ENCODE peak calls at places on chromosome 9, in eight cellular contexts. V is ACHN, C is HCT116, T is KBM-7, E is neural crest cell, Y is cardiac fibroblast, M is Caco-2, I is NCI-H1417. J is an unnamed sample.

GRCh38 chr9:13331320-13331719 is 51.8 kb upstream of the MPDZ start:
- DNase-seq in V (no peak), C (no peak), T (no peak), E (no peak), Y (peak; percentile 76), M (no peak), I (no peak), J (no peak)

GRCh38 chr9:2109066-2109650 is 94.0 kb downstream of the SMARCA2 start:
- DNase-seq in V (peak; percentile 1), C (no peak), T (no peak), E (no peak), Y (peak; percentile 15), M (no peak), I (no peak), J (no peak)

GRCh38 chr9:114276908-114277821 is 45.7 kb upstream of the ORM1 start:
- DNase-seq in V (peak; percentile 79), C (no peak), T (no peak), E (no peak), Y (peak; percentile 88), M (no peak), I (no peak), J (no peak)

GRCh38 chr9:122904466-122904822 is 715 bp downstream of the RC3H2 start:
- DNase-seq in V (peak; percentile 58), C (no peak), T (peak; percentile 52), E (peak; percentile 46), Y (peak; percentile 47), M (peak; percentile 62), I (peak; percentile 82), J (peak; percentile 21)

GRCh38 chr9:71984388-71985069 is 73.1 kb downstream of the C9orf85 start:
- DNase-seq in V (peak; percentile 44), C (no peak), T (no peak), E (no peak), Y (peak; percentile 58), M (no peak), I (no peak), J (no peak)

GRCh38 chr9:113148377-113148715 is 2.5 kb upstream of the SLC31A2 start:
- DNase-seq in V (no peak), C (no peak), T (no peak), E (no peak), Y (no peak), M (no peak), I (no peak), J (no peak)

GRCh38 chr9:123061216-123061615 is 27.7 kb downstream of the GPR21 start:
- DNase-seq in V (no peak), C (no peak), T (no peak), E (no peak), Y (no peak), M (no peak), I (no peak), J (no peak)

GRCh38 chr9:35669331-35670145 is 4.2 kb upstream of the CA9 start:
- DNase-seq in V (peak; percentile 72), C (no peak), T (no peak), E (no peak), Y (no peak), M (peak; percentile 81), I (no peak), J (no peak)

GRCh38 chr9:109411069-109411761 is 86.9 kb downstream of the PTPN3 start:
- DNase-seq in V (no peak), C (no peak), T (no peak), E (no peak), Y (no peak), M (no peak), I (no peak), J (no peak)

GRCh38 chr9:68953771-68954170 is 60.1 kb downstream of the PRKACG start:
- DNase-seq in V (no peak), C (no peak), T (no peak), E (no peak), Y (no peak), M (no peak), I (no peak), J (no peak)

GRCh38 chr9:78354324-78354973 is 57.5 kb downstream of the PSAT1 start:
- DNase-seq in V (no peak), C (no peak), T (no peak), E (no peak), Y (no peak), M (peak; percentile 1), I (peak; percentile 30), J (no peak)

GRCh38 chr9:7210854-7211637 is 453.3 kb downstream of the KDM4C start:
- DNase-seq in V (no peak), C (no peak), T (no peak), E (no peak), Y (no peak), M (no peak), I (no peak), J (no peak)

J was measured in CD4-positive, CD25-positive, alpha-beta regulatory T cell.